ENCODE peak calls at places on chromosomes 2 and 18, in ten cellular contexts. Z is ovary, U is AG09319, O is cardiac muscle cell, W is PC-9, C is glutamatergic neuron, P is RWPE1, N is epithelial cell of esophagus, D is lung, F is GM13977. K is an unnamed sample.

GRCh38 chr2:190889175-190889943 is 8.7 kb downstream of the GLS start:
- DNase-seq in W (no peak), F (no peak), P (no peak), U (no peak), C (no peak), D (no peak), N (no peak), Z (no peak), O (no peak), K (no peak)

GRCh38 chr2:26911911-26912861 is 58.3 kb upstream of the MAPRE3 start:
- DNase-seq in C (peak), P (no peak), Z (no peak), D (no peak), N (peak), O (peak), F (no peak), U (no peak), W (no peak), K (no peak)

GRCh38 chr18:80171190-80171872 is 62.3 kb downstream of the ADNP2 start:
- DNase-seq in D (no peak), U (no peak), N (peak), W (no peak), F (peak), Z (peak), C (peak), P (peak), O (peak), K (peak)

GRCh38 chr2:105653313-105653712 is 91.4 kb upstream of the NCK2 start:
- DNase-seq in P (no peak), Z (no peak), W (no peak), N (no peak), O (no peak), F (no peak), U (no peak), D (no peak), C (no peak), K (no peak)

GRCh38 chr2:68318686-68319396 is 908 bp downstream of the CNRIP1 start:
- DNase-seq in P (no peak), F (no peak), U (no peak), D (no peak), C (peak), O (no peak), W (no peak), Z (peak), N (no peak), K (no peak)

GRCh38 chr18:75581336-75582121 is 154.0 kb upstream of the SMIM21 start:
- DNase-seq in U (no peak), O (no peak), Z (no peak), C (no peak), D (no peak), P (no peak), W (no peak), N (no peak), F (no peak), K (no peak)

GRCh38 chr2:4354164-4354563 is 650.8 kb downstream of the DCDC2C start:
- DNase-seq in F (no peak), W (no peak), Z (no peak), C (no peak), P (no peak), D (no peak), U (no peak), O (no peak), N (no peak), K (no peak)

GRCh38 chr2:219488149-219488843 is 10.4 kb upstream of the GMPPA start:
- DNase-seq in F (no peak), D (no peak), Z (no peak), W (no peak), C (no peak), O (no peak), P (no peak), U (no peak), N (no peak), K (no peak)

GRCh38 chr2:219571311-219572236 is at the start of gene OBSL1:
- DNase-seq in P (peak), F (peak), Z (peak), W (peak), O (peak), D (peak), C (peak), N (peak), U (peak), K (peak)

GRCh38 chr2:95677346-95677745 is 85.5 kb downstream of the TRIM43 start:
- DNase-seq in C (no peak), F (no peak), Z (no peak), W (no peak), U (no peak), D (no peak), N (no peak), P (no peak), O (no peak), K (no peak)

GRCh38 chr2:215507836-215508235 is 72.0 kb upstream of the FN1 start:
- DNase-seq in U (no peak), O (no peak), D (no peak), C (no peak), N (no peak), P (no peak), F (no peak), W (no peak), Z (no peak), K (no peak)

GRCh38 chr18:10454800-10455550 is 540 bp downstream of the APCDD1 start:
- DNase-seq in P (peak), N (peak), Z (peak), U (no peak), O (peak), D (peak), W (no peak), F (no peak), C (peak), K (peak)

GRCh38 chr2:3535794-3536681 is 16.7 kb upstream of the ADI1 start:
- DNase-seq in C (no peak), Z (peak), P (peak), W (peak), N (peak), U (peak), D (peak), F (peak), O (no peak), K (peak)

GRCh38 chr2:99545622-99546021 is 55.8 kb upstream of the REV1 start:
- DNase-seq in W (no peak), C (no peak), Z (no peak), O (no peak), F (no peak), U (no peak), P (no peak), D (no peak), N (no peak), K (no peak)

GRCh38 chr2:1759611-1759930 is 15.3 kb upstream of the PXDN start:
- DNase-seq in C (no peak), D (no peak), Z (no peak), P (no peak), O (no peak), W (no peak), F (no peak), U (no peak), N (no peak), K (no peak)

GRCh38 chr2:212381428-212382102 is 157.0 kb downstream of the ERBB4 start:
- DNase-seq in Z (no peak), P (no peak), N (peak), U (no peak), C (no peak), D (no peak), O (no peak), W (no peak), F (no peak), K (no peak)

GRCh38 chr2:241561811-241562210 is 3.3 kb downstream of the BOK start:
- DNase-seq in U (peak), O (no peak), W (peak), D (peak), P (peak), N (peak), Z (peak), C (no peak), F (no peak), K (peak)

GRCh38 chr18:57131782-57132181 is 15.1 kb upstream of the BOD1L2 start:
- DNase-seq in O (no peak), N (no peak), F (no peak), Z (no peak), W (no peak), U (no peak), C (no peak), D (no peak), P (no peak), K (no peak)

GRCh38 chr2:464562-465309 is 176.8 kb upstream of the ALKAL2 start:
- DNase-seq in D (no peak), U (no peak), C (no peak), N (no peak), P (no peak), O (no peak), W (peak), Z (no peak), F (no peak), K (no peak)

DNA sequence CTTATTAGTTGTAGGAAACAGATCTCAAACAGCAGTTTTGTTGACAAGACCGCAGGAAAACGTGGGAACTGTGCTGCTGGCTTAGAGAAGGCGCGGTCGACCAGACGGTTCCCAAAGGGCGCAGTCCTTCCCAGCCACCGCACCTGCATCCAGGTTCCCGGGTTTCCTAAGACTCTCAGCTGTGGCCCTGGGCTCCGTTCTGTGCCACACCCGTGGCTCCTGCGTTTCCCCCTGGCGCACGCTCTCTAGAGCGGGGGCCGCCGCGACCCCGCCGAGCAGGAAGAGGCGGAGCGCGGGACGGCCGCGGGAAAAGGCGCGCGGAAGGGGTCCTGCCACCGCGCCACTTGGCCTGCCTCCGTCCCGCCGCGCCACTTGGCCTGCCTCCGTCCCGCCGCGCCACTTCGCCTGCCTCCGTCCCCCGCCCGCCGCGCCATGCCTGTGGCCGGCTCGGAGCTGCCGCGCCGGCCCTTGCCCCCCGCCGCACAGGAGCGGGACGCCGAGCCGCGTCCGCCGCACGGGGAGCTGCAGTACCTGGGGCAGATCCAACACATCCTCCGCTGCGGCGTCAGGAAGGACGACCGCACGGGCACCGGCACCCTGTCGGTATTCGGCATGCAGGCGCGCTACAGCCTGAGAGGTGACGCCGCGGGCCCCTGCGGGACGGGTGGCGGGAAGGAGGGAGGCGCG is at the start of gene TYMS:
- DNase-seq in U (no peak), N (peak), Z (peak), D (no peak), C (peak), O (peak), P (peak), W (peak), F (peak), K (peak)
- TF ChIP-seq CTCF in U (no peak), N (no peak), Z (no peak), D (no peak), C (no peak), O (no peak), P (no peak), W (no peak), F (no peak), K (no peak)

DNA sequence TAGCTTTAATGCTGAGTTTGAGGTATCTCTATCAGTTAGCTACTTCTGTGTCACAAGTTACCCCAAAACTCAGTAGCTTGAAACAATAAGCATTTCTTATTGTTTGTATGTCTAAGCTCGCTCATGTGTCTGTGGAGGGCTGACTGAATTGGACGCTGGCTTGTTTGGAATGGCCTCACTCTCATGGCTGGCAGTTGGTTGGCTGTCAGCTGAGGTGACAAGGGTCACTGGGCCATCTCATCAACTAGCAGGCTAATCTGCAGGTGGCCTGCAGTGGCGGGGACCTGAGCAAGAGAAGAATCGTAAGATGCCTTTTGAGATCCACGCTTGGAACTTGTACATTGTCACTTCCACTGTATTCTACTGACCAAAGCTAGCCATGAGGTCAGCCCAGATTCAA is 13.4 kb upstream of the DLX2 start:
- DNase-seq in D (no peak), N (no peak), W (no peak), Z (no peak), P (no peak), O (no peak), U (no peak), C (no peak), F (no peak), K (no peak)
- TF ChIP-seq CTCF in D (no peak), N (no peak), W (no peak), Z (no peak), P (no peak), O (no peak), U (no peak), C (no peak), F (no peak), K (no peak)

GRCh38 chr2:37415128-37415817 is 70.8 kb downstream of the QPCT start:
- DNase-seq in W (no peak), F (no peak), P (no peak), N (peak), C (no peak), U (no peak), O (peak), D (no peak), Z (no peak), K (no peak)
- TF ChIP-seq CTCF in W (no peak), F (peak), P (no peak), N (peak), C (no peak), U (peak), O (peak), D (no peak), Z (no peak), K (no peak)

GRCh38 chr18:27717816-27718215 is 459.1 kb downstream of the CDH2 start:
- DNase-seq in O (no peak), W (no peak), P (no peak), U (no peak), F (no peak), N (no peak), Z (no peak), C (no peak), D (no peak), K (no peak)
- TF ChIP-seq CTCF in O (no peak), W (no peak), P (no peak), U (no peak), F (no peak), N (no peak), Z (no peak), C (no peak), D (no peak), K (no peak)

DNA sequence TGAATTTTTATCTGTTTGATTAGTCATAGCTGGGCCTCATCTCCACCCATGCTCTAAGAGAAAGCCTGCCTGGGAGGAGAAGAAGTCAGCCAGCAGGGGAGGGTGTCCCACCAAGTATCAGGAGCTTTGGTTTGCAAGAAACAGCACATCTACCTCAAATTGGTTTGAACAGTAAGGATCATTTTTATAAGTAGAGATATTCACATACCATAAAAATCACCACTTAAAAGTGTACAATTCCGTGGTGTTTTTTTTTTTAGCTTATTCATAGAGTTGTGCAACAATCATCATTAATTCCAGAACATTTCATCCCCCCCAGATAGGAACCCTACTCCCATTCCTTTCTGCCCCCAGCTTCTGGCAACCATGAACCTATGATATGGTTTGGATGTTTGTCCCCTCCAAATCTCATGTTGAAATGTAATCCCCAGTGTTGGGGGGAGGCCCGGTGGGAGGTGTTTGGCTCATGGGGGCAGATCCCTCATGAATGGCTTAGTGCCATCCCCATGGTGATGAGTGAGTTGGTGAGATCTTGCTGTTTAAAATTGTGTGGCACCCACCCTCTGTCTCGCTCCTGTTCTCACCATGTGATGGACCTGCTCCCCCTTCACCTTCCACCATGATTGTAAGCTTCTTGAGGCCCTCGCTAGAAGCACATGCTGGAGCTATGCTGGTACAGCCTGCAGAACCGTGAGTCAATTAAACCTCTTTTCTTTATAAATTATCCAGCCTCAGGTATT is 36.2 kb upstream of the HS6ST1 start:
- DNase-seq in D (peak), C (no peak), F (no peak), O (no peak), U (no peak), P (no peak), W (no peak), Z (no peak), N (no peak), K (no peak)
- TF ChIP-seq CTCF in D (no peak), C (no peak), F (no peak), O (peak), U (peak), P (no peak), W (no peak), Z (no peak), N (no peak), K (no peak)

GRCh38 chr2:88303865-88304264 is 133.7 kb downstream of the THNSL2 start:
- DNase-seq in F (no peak), D (no peak), Z (no peak), C (no peak), O (no peak), N (no peak), P (no peak), W (no peak), U (no peak), K (no peak)

GRCh38 chr2:88310787-88311186 is 140.6 kb downstream of the THNSL2 start:
- DNase-seq in Z (no peak), N (no peak), W (no peak), C (no peak), D (no peak), U (no peak), F (no peak), O (no peak), P (no peak), K (no peak)

DNA sequence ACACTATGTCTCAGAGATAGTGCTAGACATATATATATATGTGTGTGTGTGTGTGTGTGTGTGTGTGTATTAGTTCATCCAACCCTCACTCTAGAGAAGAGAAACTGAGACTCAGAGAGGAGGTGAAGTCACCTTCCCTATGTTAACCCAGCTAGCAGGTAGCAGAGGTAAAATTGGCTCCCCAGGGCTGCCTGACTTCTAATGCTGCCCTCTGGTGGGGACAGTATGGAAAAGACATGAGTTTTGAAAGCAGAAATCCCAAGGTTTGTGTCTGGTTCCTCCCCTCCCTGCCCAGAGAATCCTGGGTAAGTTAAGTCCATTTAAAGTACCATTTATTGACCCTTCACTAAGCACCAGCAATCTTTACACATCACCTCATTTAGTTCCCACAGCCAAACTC is 137.7 kb downstream of the THNSL2 start:
- DNase-seq in P (peak), U (no peak), D (no peak), F (peak), N (peak), W (no peak), O (peak), C (no peak), Z (no peak), K (peak)
- TF ChIP-seq CTCF in P (no peak), U (peak), D (no peak), F (peak), N (peak), W (peak), O (no peak), C (no peak), Z (no peak), K (no peak)

GRCh38 chr2:61179701-61180639 is 18.0 kb downstream of the C2orf74 start:
- DNase-seq in O (peak), Z (peak), W (no peak), U (peak), D (peak), F (no peak), P (no peak), C (no peak), N (peak), K (no peak)
- TF ChIP-seq CTCF in O (no peak), Z (no peak), W (no peak), U (no peak), D (no peak), F (no peak), P (no peak), C (no peak), N (no peak), K (no peak)

GRCh38 chr18:66873899-66874298 is 270.0 kb upstream of the CDH19 start:
- DNase-seq in C (no peak), U (no peak), O (no peak), D (no peak), Z (no peak), F (no peak), P (no peak), N (no peak), W (no peak), K (no peak)

GRCh38 chr18:66874812-66875474 is 271.1 kb upstream of the CDH19 start:
- DNase-seq in P (no peak), W (no peak), U (no peak), N (peak), F (no peak), Z (no peak), C (no peak), D (no peak), O (no peak), K (no peak)

GRCh38 chr18:66867653-66868052 is 263.8 kb upstream of the CDH19 start:
- DNase-seq in C (no peak), U (no peak), F (no peak), D (no peak), Z (no peak), P (peak), O (no peak), W (no peak), N (peak), K (no peak)

GRCh38 chr18:66874375-66874774 is 270.5 kb upstream of the CDH19 start:
- DNase-seq in U (no peak), F (no peak), W (no peak), P (no peak), C (no peak), N (no peak), Z (no peak), O (no peak), D (no peak), K (no peak)

DNA sequence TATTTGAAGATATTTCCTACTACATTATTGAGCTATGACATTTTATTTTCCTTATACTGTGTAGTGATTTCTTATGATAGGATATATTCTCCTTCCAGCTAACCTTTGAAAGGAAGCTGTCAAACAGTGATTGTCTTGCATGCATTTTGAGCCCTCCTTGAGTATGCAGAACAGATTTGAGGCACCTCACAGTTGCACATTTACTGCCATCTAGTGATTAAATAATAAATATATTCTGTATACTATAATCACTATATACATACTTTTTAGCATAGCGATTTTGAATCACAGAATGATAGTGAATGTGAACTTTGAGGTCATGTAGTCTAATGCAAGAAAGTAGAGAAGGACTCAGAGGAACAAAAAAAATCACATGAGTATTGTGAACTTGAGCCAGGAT is 268.4 kb upstream of the CDH19 start:
- DNase-seq in F (peak), D (no peak), C (no peak), U (no peak), O (peak), P (no peak), Z (no peak), N (peak), W (no peak), K (no peak)
- TF ChIP-seq CTCF in F (peak), D (no peak), C (peak), U (no peak), O (peak), P (peak), Z (no peak), N (peak), W (peak), K (no peak)